ENCODE peak calls at places on chromosomes 4 and X, in ten cellular contexts. A, D, H, X, L, Y, I, C, R and S are unnamed samples.

GRCh38 chr4:86319390-86319789 is 40.5 kb downstream of the MAPK10 start:
- DNase-seq in H (no peak), R (no peak), C (no peak), D (peak; percentile 55), I (no peak), L (no peak), Y (no peak), X (no peak), A (no peak), S (no peak)

GRCh38 chr4:13289391-13289790 is 194.7 kb downstream of the RAB28 start:
- DNase-seq in A (peak; percentile 69), D (peak; percentile 72), I (no peak), L (no peak), H (no peak), R (peak; percentile 69), Y (no peak), X (no peak), C (no peak), S (no peak)

GRCh38 chr4:87521757-87522374 is 7.3 kb downstream of the SPARCL1 start:
- DNase-seq in R (peak; percentile 58), H (no peak), A (no peak), Y (no peak), C (peak; percentile 92), I (no peak), X (no peak), L (no peak), D (peak; percentile 90), S (no peak)

GRCh38 chrX:153460826-153461225 is 9.6 kb downstream of the HAUS7 start:
- DNase-seq in C (no peak), R (peak; percentile 56), I (no peak), D (no peak), X (peak; percentile 69), L (peak; percentile 88), Y (peak; percentile 71), A (no peak), H (peak; percentile 39), S (peak; percentile 31)

GRCh38 chr4:152540293-152540674 is 4.4 kb upstream of the FBXW7 start:
- DNase-seq in X (peak; percentile 78), R (no peak), H (no peak), I (no peak), D (no peak), Y (peak; percentile 35), C (no peak), A (no peak), L (peak; percentile 88), S (no peak)

GRCh38 chr4:124177647-124178425 is 534.7 kb downstream of the ANKRD50 start:
- DNase-seq in I (no peak), C (peak; percentile 95), R (peak; percentile 89), H (no peak), X (no peak), L (no peak), D (peak; percentile 81), Y (no peak), A (peak; percentile 38), S (no peak)

GRCh38 chr4:127708985-127709384 is 21.2 kb upstream of the SLC25A31 start:
- DNase-seq in L (no peak), X (no peak), C (peak; percentile 100), H (no peak), R (peak; percentile 97), A (peak; percentile 94), Y (peak; percentile 23), I (no peak), D (peak; percentile 98), S (peak; percentile 9)

GRCh38 chr4:150402968-150403367 is 179.0 kb upstream of the MAB21L2 start:
- DNase-seq in D (no peak), C (no peak), R (no peak), I (no peak), H (peak; percentile 15), Y (peak; percentile 18), X (peak; percentile 24), L (peak; percentile 49), A (no peak), S (no peak)

GRCh38 chr4:55758081-55758480 is 61.5 kb upstream of the EXOC1L start:
- DNase-seq in I (no peak), D (no peak), L (no peak), H (no peak), Y (no peak), A (no peak), C (no peak), X (no peak), R (peak; percentile 46), S (no peak)

GRCh38 chr4:107317596-107317995 is 281.5 kb upstream of the DKK2 start:
- DNase-seq in C (no peak), I (no peak), A (no peak), R (peak; percentile 8), D (no peak), H (no peak), X (no peak), L (no peak), Y (no peak), S (no peak)

DNA sequence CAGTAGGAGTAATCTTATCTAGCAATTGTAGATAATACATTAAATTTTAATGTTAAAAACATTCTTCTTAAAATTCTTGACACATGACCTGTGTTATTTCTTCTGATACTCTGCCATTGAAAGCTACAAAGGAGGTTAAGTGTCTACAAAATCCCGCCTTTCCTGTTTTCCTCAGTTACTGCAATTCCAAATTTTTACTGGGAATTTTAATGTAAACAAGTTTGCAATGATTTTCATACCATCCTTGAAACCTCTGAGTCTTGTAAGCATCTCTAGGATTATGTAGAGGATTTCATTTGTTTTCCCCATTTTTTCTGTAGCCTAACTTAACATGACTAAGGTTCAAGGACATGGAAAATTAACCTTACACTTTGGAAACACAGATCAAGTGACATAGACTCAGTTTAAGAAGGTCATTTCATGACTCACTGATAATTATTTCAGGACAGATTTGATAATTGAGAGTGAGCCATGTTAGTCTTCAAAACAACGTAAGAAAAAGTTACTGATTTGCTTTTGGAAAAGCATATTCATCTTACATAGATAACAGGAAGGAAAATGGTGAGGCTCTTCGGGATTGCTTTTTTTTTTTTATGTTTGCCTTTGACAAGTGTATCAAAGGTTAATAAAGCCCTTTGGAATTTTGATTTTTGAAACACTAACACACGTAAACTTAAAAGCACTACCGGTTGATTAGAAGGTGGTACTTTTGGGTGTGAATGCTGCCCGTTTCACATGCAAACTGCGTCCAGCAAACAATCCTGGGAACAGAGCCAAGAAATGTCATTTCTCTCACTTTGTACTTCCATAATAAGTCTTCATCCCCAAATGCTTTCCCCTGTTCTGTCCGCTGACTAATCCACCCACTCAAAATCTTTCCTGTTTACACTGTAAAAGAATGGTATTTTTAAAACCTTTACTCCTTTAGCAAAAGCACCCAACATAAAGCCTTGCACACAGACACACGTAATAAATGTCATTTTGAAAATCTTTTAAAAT is 39.4 kb upstream of the PDLIM5 start:
- DNase-seq in Y (no peak), H (no peak), L (no peak), R (peak; percentile 80), X (no peak), A (peak; percentile 68), D (peak; percentile 64), I (no peak), C (peak; percentile 57), S (peak; percentile 26)
- H3K4me3 ChIP-seq in Y (no peak overlapping the region), H (peak overlapping the region; percentile 51), L (no peak overlapping the region), R (peak overlapping the region; percentile 49), X (no peak overlapping the region), A (no peak overlapping the region), D (no peak overlapping the region), I (no peak overlapping the region), C (peak overlapping the region; percentile 7), S (no peak overlapping the region)

GRCh38 chr4:73137121-73137520 is 67.6 kb upstream of the COX18 start:
- DNase-seq in Y (no peak), I (no peak), A (no peak), H (no peak), C (no peak), R (no peak), D (no peak), X (no peak), L (no peak), S (no peak)

GRCh38 chr4:73142995-73143547 is 73.6 kb upstream of the COX18 start:
- DNase-seq in X (no peak), D (no peak), Y (no peak), C (no peak), A (no peak), L (no peak), R (peak; percentile 26), H (no peak), I (no peak), S (no peak)

GRCh38 chr4:73139991-73140390 is 70.5 kb upstream of the COX18 start:
- DNase-seq in D (no peak), C (no peak), I (no peak), H (no peak), L (no peak), X (peak; percentile 74), Y (no peak), A (no peak), R (no peak), S (no peak)

GRCh38 chr4:73133784-73134183 is 64.3 kb upstream of the COX18 start:
- DNase-seq in A (no peak), D (no peak), H (no peak), R (no peak), L (no peak), X (no peak), C (no peak), Y (no peak), I (no peak), S (no peak)

GRCh38 chr4:73139245-73139644 is 69.7 kb upstream of the COX18 start:
- DNase-seq in H (no peak), R (no peak), L (no peak), A (no peak), D (no peak), C (no peak), I (no peak), X (no peak), Y (no peak), S (no peak)
- H3K36me3 ChIP-seq in H (peaks cover 2% of the 10 kb centered on the region), R (peaks cover 85% of the 10 kb centered on the region), L (peaks cover 95% of the 10 kb centered on the region), A (peaks cover 42% of the 10 kb centered on the region), D (peaks cover 50% of the 10 kb centered on the region), C (peaks cover 21% of the 10 kb centered on the region), I (peaks cover 88% of the 10 kb centered on the region), X (peaks cover 32% of the 10 kb centered on the region), Y (peaks cover 61% of the 10 kb centered on the region), S (peaks cover 59% of the 10 kb centered on the region)

GRCh38 chr4:103719320-103720204 is at the start of gene TACR3:
- DNase-seq in Y (peak; percentile 78), L (peak; percentile 85), X (peak; percentile 71), C (no peak), A (no peak), H (no peak), I (no peak), R (peak; percentile 5), D (no peak), S (peak; percentile 26)
- H3K4me3 ChIP-seq in Y (peak within 1 kb of the TSS; percentile 95), L (peak within 1 kb of the TSS; percentile 88), X (peak within 1 kb of the TSS; percentile 58), C (no peak within 1 kb of the TSS), A (peak within 1 kb of the TSS; percentile 47), H (peak within 1 kb of the TSS; percentile 42), I (peak within 1 kb of the TSS; percentile 21), R (peak within 1 kb of the TSS; percentile 32), D (peak within 1 kb of the TSS; percentile 16), S (peak within 1 kb of the TSS; percentile 27)

DNA sequence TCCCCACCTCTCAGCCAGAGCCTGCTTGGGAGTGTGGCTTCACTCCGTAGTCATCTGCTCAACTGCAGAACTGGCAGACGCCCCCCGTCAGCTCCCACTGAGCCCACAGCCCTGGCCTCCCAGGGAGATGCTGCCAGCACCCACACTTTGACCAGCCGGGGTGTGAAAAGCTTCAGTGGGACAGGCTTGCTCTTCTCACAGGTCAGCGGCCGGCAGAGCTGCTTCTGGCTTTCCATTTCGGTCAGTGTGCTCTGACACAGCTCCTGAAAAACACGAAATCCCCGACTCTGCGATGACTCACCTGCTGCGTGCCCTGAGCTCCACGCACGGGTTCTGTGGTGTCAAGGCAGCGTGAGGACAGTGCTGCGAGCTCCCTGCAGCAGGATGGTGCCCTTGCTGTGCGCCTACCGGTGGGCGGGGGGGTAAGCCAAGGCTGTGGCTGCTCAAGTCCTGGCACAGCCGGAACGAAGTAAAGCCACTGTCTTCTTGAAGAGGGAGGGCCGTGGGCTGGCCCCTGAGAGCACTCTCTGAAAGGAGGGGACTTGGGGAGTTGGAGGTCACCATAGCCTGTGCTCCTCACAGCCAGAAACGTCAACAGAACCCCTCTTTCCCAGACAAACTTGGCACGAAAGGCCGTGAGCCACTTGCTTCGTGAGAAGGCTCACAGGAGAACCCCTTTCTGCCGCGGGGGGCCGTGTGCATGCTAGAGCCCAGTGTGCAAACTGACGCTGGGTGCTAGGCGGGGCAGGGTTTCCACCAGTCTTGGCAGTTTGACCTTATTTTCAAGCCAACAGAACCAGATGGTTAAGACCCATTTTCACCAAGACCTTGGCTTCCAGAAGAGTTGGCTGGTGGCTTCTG is 23.6 kb downstream of the NOP14 start:
- DNase-seq in Y (no peak), C (no peak), I (peak; percentile 61), X (no peak), A (no peak), R (no peak), L (peak; percentile 35), H (peak; percentile 12), D (no peak), S (no peak)
- H3K36me3 ChIP-seq in Y (peaks cover 40% of the 10 kb centered on the region), C (no peaks in the 10 kb centered on the region), I (peaks cover 74% of the 10 kb centered on the region), X (no peaks in the 10 kb centered on the region), A (peaks cover 68% of the 10 kb centered on the region), R (peaks cover 42% of the 10 kb centered on the region), L (peaks cover 67% of the 10 kb centered on the region), H (peaks cover 13% of the 10 kb centered on the region), D (peaks cover 34% of the 10 kb centered on the region), S (peaks cover 22% of the 10 kb centered on the region)